ENCODE peak calls at places on chromosomes 6 and 20, in five cellular contexts. B is foreskin fibroblast, W is lower lobe of right lung, D is GM13977, E is islet precursor cell. I is an unnamed sample.
A peak's percentile ranks its signal among the peaks of the same experiment; 100 is the strongest.

GRCh38 chr6:162100091-162100490 is 627.5 kb downstream of the PRKN start:
- DNase-seq in B (no peak), E (no peak), W (no peak), D (no peak), I (no peak)

GRCh38 chr6:120077489-120077888 is 727.9 kb upstream of the MAN1A1 start:
- DNase-seq in B (no peak), D (no peak), E (peak; percentile 92), W (no peak), I (no peak)

GRCh38 chr6:391559-392440 is at the start of gene IRF4:
- DNase-seq in W (no peak), B (no peak), E (peak; percentile 62), D (peak; percentile 95), I (no peak)

GRCh38 chr6:34239240-34239825 is 2.7 kb downstream of the HMGA1 start:
- DNase-seq in E (peak; percentile 60), D (no peak), W (peak; percentile 9), B (no peak), I (peak; percentile 27)

GRCh38 chr6:130993292-130993765 is 69.7 kb downstream of the EPB41L2 start:
- DNase-seq in W (no peak), B (no peak), D (no peak), E (peak; percentile 76), I (no peak)

GRCh38 chr6:82143041-82143481 is 104.5 kb downstream of the IBTK start:
- DNase-seq in W (no peak), B (peak; percentile 81), D (no peak), E (no peak), I (no peak)

GRCh38 chr20:17659801-17660200 is 22.2 kb downstream of the RRBP1 start:
- DNase-seq in W (no peak), B (no peak), E (no peak), D (no peak), I (no peak)

GRCh38 chr6:20362623-20363022 is 39.1 kb upstream of the E2F3 start:
- DNase-seq in W (no peak), E (no peak), B (no peak), D (no peak), I (no peak)

GRCh38 chr6:145087034-145087433 is 648.3 kb downstream of the EPM2A start:
- DNase-seq in D (no peak), B (no peak), E (no peak), W (no peak), I (no peak)

I was measured in chondrocyte.